ENCODE peak calls at places on chromosomes 3 and 15, in four cellular contexts. K is transverse colon, V is ovary, N is stomach. G is an unnamed sample.

GRCh38 chr3:157981819-157982218 is 124.4 kb downstream of the SHOX2 start:
- DNase-seq in K (no peak), V (no peak), N (no peak), G (no peak)

GRCh38 chr3:115272036-115272824 is 125.1 kb upstream of the ZBTB20 start:
- DNase-seq in K (no peak), V (no peak), N (no peak), G (no peak)

GRCh38 chr3:18302517-18302916 is 122.6 kb downstream of the SATB1 start:
- DNase-seq in K (peak; percentile 7), V (no peak), N (no peak), G (no peak)

GRCh38 chr3:27669505-27670085 is 52.5 kb downstream of the EOMES start:
- DNase-seq in K (no peak), V (no peak), N (no peak), G (no peak)

GRCh38 chr15:50049871-50050270 is 69.2 kb downstream of the ATP8B4 start:
- DNase-seq in K (no peak), V (no peak), N (no peak), G (no peak)

GRCh38 chr3:138384971-138385370 is 36.6 kb downstream of the MRAS start:
- DNase-seq in K (no peak), V (peak; percentile 11), N (no peak), G (no peak)

GRCh38 chr3:52247455-52248164 is 2.1 kb downstream of the PPM1M start:
- DNase-seq in K (no peak), V (no peak), N (no peak), G (no peak)

GRCh38 chr3:126129408-126129891 is 45.5 kb upstream of the SLC41A3 start:
- DNase-seq in K (peak; percentile 6), V (no peak), N (peak; percentile 86), G (peak; percentile 81)

GRCh38 chr15:60374628-60375081 is 23.1 kb downstream of the ANXA2 start:
- DNase-seq in K (no peak), V (no peak), N (peak; percentile 77), G (peak; percentile 84)

GRCh38 chr3:11544413-11545181 is 99.1 kb downstream of the VGLL4 start:
- DNase-seq in K (no peak), V (peak; percentile 28), N (peak; percentile 44), G (peak; percentile 51)

GRCh38 chr3:134039161-134039862 is 9.6 kb upstream of the SLCO2A1 start:
- DNase-seq in K (peak; percentile 85), V (no peak), N (peak; percentile 64), G (peak; percentile 20)

GRCh38 chr3:32428092-32429068 is 36.7 kb downstream of the CMTM7 start:
- DNase-seq in K (no peak), V (no peak), N (no peak), G (no peak)

GRCh38 chr15:70048196-70048565 is 49.5 kb downstream of the TLE3 start:
- DNase-seq in K (no peak), V (peak; percentile 18), N (no peak), G (no peak)

GRCh38 chr15:91407237-91407889 is 307.3 kb downstream of the SV2B start:
- DNase-seq in K (no peak), V (no peak), N (no peak), G (no peak)

GRCh38 chr3:194472290-194472920 is 14.4 kb downstream of the ATP13A3 start:
- DNase-seq in K (no peak), V (no peak), N (no peak), G (no peak)

GRCh38 chr3:106714400-106714799 is 662.8 kb upstream of the CCDC54 start:
- DNase-seq in K (no peak), V (no peak), N (no peak), G (no peak)

GRCh38 chr3:27507515-27508266 is 23.5 kb upstream of the SLC4A7 start:
- DNase-seq in K (no peak), V (no peak), N (peak; percentile 36), G (peak; percentile 36)

GRCh38 chr3:125058959-125059358 is 3.2 kb upstream of the HEG1 start:
- DNase-seq in K (no peak), V (no peak), N (no peak), G (no peak)

GRCh38 chr3:125061170-125061569 is 5.4 kb upstream of the HEG1 start:
- DNase-seq in K (no peak), V (peak; percentile 60), N (no peak), G (no peak)

GRCh38 chr3:125059488-125060245 is 3.9 kb upstream of the HEG1 start:
- DNase-seq in K (no peak), V (no peak), N (no peak), G (no peak)

GRCh38 chr3:125062904-125063618 is 7.3 kb upstream of the HEG1 start:
- DNase-seq in K (no peak), V (no peak), N (peak; percentile 40), G (peak; percentile 40)

DNA sequence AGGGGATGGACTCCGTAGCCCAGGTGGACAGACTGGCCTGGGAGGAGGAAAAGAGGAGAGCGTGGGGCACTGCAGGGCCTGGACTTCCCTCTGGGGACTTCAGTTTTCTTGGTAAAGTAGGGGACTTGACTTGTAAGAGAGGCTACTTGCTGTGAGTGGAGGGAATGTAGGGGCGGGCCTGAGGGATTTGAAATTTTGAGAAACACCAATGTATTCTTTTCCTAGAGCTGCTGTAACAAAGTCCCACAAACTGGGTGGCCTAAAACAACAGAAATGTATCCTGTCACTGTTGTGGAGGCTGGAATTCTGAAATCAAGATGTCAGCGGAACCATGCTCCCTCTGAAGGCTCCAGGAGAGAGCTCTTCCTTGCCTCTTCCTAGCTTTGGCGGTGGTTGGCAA is 5.8 kb upstream of the HEG1 start:
- DNase-seq in K (no peak), V (no peak), N (no peak), G (no peak)
- H3K4me3 ChIP-seq in K (no peak overlapping the region), V (no peak overlapping the region), N (no peak overlapping the region), G (no peak overlapping the region)

GRCh38 chr15:82640672-82641071 is 6.5 kb downstream of the CPEB1 start:
- DNase-seq in K (no peak), V (no peak), N (no peak), G (no peak)
- H3K27me3 ChIP-seq in K (peaks cover 54% of the 10 kb centered on the region), V (no peaks in the 10 kb centered on the region), N (peaks cover 47% of the 10 kb centered on the region), G (no peaks in the 10 kb centered on the region)

DNA sequence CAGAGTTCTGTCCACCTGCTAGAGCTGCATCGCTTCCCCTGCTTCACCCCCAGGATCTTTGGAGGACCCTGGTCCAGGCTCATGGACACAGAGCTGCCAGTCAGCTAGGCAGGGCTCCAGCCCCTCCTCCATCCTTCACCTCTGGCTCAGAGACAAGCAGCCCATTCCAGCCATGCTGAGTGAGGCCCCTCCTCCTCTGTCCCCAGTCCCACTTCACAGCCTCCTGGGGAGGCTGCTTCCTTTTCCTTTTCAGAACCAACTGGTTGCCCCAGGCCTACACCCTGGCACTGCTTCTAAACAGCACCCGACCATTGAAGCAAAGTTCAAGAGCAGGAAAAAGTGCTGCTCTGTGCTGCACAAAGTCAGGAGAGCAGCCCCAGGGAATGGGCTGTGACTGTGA is 22.2 kb downstream of the IQSEC1 start:
- DNase-seq in K (no peak), V (no peak), N (no peak), G (no peak)
- TF ChIP-seq EP300 in K (no peak), V (no peak), N (no peak), G (no peak)

GRCh38 chr3:71495708-71496472 is 87.6 kb downstream of the FOXP1 start:
- DNase-seq in K (no peak), V (no peak), N (no peak), G (no peak)

GRCh38 chr3:71491141-71491752 is 92.3 kb downstream of the FOXP1 start:
- DNase-seq in K (no peak), V (no peak), N (no peak), G (no peak)

GRCh38 chr3:71492566-71492965 is 91.0 kb downstream of the FOXP1 start:
- DNase-seq in K (no peak), V (no peak), N (no peak), G (no peak)

GRCh38 chr3:71492969-71493368 is 90.6 kb downstream of the FOXP1 start:
- DNase-seq in K (no peak), V (no peak), N (no peak), G (no peak)

GRCh38 chr3:71493372-71493771 is 90.2 kb downstream of the FOXP1 start:
- DNase-seq in K (no peak), V (no peak), N (no peak), G (no peak)
- H3K4me3 ChIP-seq in K (no peak overlapping the region), V (no peak overlapping the region), N (no peak overlapping the region), G (no peak overlapping the region)

GRCh38 chr15:65375871-65376552 is 1.8 kb downstream of the IGDCC3 start:
- DNase-seq in K (no peak), V (peak; percentile 22), N (no peak), G (no peak)
- H3K27me3 ChIP-seq in K (peaks cover 85% of the 10 kb centered on the region), V (no peaks in the 10 kb centered on the region), N (peaks cover 98% of the 10 kb centered on the region), G (no peaks in the 10 kb centered on the region)

GRCh38 chr3:19346734-19347133 is 198.4 kb downstream of the KCNH8 start:
- DNase-seq in K (no peak), V (no peak), N (no peak), G (no peak)

GRCh38 chr3:19347701-19348100 is 199.4 kb downstream of the KCNH8 start:
- DNase-seq in K (no peak), V (no peak), N (no peak), G (no peak)

GRCh38 chr3:19348500-19348899 is 200.2 kb downstream of the KCNH8 start:
- DNase-seq in K (no peak), V (no peak), N (no peak), G (no peak)

DNA sequence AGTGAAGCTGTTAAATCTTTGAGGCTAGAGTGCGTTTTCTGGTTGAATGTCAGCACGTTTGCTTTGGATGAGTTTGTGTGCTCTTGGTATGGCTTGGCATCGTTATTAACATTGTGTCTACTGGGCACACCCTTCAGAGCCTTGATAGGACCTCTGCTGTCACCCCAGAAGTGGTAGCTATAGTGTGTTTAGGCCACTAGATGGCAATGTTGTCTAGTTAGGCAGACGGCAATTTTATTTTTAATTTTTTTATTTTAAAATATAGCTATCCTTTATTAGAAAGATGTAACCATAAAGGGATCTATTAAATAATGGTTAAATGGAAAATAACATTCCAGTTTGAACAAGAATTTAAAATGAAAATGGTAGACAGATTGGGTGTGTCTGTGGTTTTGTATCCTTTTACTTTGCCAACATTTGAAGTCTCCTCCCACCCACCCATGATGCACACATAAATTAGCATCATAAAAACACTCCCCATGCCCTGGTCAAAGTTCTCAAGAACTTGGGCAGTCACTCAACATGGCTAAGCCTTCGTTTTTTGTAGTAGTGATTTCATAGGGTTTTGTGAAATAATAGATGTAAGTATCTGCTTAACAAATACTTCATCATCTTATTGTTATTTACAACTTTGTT is 200.7 kb downstream of the KCNH8 start:
- DNase-seq in K (no peak), V (no peak), N (no peak), G (no peak)
- TF ChIP-seq EP300 in K (no peak), V (no peak), N (no peak), G (no peak)

DNA sequence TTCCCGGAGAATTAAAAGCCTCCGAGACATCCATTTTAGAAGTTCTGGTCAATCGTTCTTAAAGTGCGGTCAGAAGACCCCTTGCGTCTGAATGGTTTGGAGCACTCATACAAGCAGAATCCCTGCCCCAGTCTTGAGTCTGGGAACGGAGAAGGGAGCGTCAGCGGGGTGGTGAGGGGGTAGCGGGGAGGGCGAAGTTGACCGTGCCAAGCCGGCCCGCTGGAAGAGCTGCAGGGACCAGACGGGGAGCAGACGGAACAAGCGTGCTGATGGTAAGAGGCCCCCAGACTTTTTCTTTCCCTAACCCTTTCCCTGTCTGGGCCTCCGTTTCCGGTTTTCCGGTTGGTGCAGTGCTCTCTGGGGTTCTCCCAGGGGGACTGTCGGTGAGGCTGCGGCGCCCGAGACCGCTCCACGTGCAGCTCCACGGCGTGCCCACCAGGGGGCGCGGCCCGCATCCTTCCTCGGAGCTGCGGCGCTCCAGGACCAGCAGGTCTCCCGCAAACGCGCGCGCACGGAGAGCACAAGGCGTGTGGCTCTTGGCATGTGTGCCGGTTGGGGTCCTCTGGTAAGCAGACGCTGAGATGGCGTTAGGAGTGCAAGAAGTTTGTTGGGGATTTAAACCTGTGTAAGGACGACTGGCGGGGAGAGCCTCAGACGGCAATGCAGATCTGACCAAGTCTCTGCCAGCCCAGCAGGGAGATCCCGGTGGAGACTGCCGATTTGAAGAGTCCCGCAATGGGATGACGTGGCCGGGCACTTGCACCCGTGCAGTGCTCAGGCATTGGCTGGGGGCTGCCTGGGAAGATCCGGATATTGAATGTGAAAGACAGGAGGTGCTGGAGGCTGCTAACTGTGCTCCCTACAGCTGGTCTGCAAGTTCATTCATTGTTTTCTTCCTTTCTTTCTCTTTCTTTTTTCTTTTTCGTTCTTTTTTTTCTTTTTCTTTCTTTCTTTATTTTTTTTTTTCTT is 19.2 kb upstream of the CORO2B start:
- DNase-seq in K (peak; percentile 66), V (peak; percentile 85), N (peak; percentile 80), G (peak; percentile 96)
- H3K4me3 ChIP-seq in K (peak overlapping the region; percentile 17), V (peak overlapping the region; percentile 43), N (peak overlapping the region; percentile 41), G (peak overlapping the region; percentile 34)